ENCODE peak calls at places on chromosomes 11 and 22, in four cellular contexts. W is mammary epithelial cell, I is cardiac muscle cell, D is astrocyte of the cerebellum. N is an unnamed sample.

GRCh38 chr11:6248248-6248647 is 9.4 kb downstream of the CNGA4 start:
- DNase-seq in W (no peak), I (no peak), D (no peak), N (peak)

GRCh38 chr11:597166-597725 is 18.5 kb downstream of the IRF7 start:
- DNase-seq in W (no peak), I (no peak), D (no peak), N (no peak)

GRCh38 chr22:35308480-35308945 is 8.8 kb downstream of the TOM1 start:
- DNase-seq in W (no peak), I (no peak), D (no peak), N (no peak)

GRCh38 chr22:17035246-17035645 is 27.2 kb upstream of the GAB4 start:
- DNase-seq in W (peak), I (no peak), D (no peak), N (no peak)

GRCh38 chr22:20877715-20878114 is 18.9 kb downstream of the SNAP29 start:
- DNase-seq in W (no peak), I (no peak), D (no peak), N (no peak)

GRCh38 chr11:7278314-7278917 is 26.7 kb downstream of the SYT9 start:
- DNase-seq in W (peak), I (peak), D (peak), N (peak)

GRCh38 chr11:2139118-2139490 is at the start of gene IGF2:
- DNase-seq in W (no peak), I (peak), D (no peak), N (no peak)

GRCh38 chr11:111574373-111575230 is 27.6 kb upstream of the SIK2 start:
- DNase-seq in W (no peak), I (no peak), D (no peak), N (no peak)

GRCh38 chr11:118953265-118953664 is 2.8 kb upstream of the UPK2 start:
- DNase-seq in W (no peak), I (no peak), D (no peak), N (no peak)

GRCh38 chr11:45918331-45918941 is 759 bp upstream of the PEX16 start:
- DNase-seq in W (peak), I (peak), D (no peak), N (peak)

GRCh38 chr11:74086242-74086884 is 77.5 kb upstream of the UCP3 start:
- DNase-seq in W (no peak), I (no peak), D (no peak), N (no peak)

GRCh38 chr11:70498976-70499801 is 100.9 kb downstream of the CTTN start:
- DNase-seq in W (no peak), I (no peak), D (no peak), N (no peak)

GRCh38 chr22:36383110-36383581 is 4.6 kb downstream of the MYH9 start:
- DNase-seq in W (peak), I (no peak), D (peak), N (peak)

GRCh38 chr11:79100093-79100704 is 340.6 kb downstream of the TENM4 start:
- DNase-seq in W (peak), I (peak), D (no peak), N (peak)

GRCh38 chr11:14288189-14288935 is 70.6 kb downstream of the RRAS2 start:
- DNase-seq in W (no peak), I (no peak), D (peak), N (peak)

GRCh38 chr11:34208266-34209135 is 103.1 kb downstream of the NAT10 start:
- DNase-seq in W (peak), I (no peak), D (no peak), N (no peak)

GRCh38 chr22:29938285-29938693 is 55.3 kb downstream of the MTMR3 start:
- DNase-seq in W (no peak), I (no peak), D (no peak), N (no peak)

GRCh38 chr22:35883028-35883620 is 145.5 kb downstream of the RBFOX2 start:
- DNase-seq in W (peak), I (peak), D (peak), N (peak)

GRCh38 chr11:70471254-70471653 is 72.9 kb downstream of the CTTN start:
- DNase-seq in W (no peak), I (peak), D (no peak), N (no peak)

GRCh38 chr11:132632641-132633124 is 899.6 kb downstream of the OPCML start:
- DNase-seq in W (peak), I (no peak), D (peak), N (peak)

GRCh38 chr11:8080674-8081590 is at the start of gene TUB:
- DNase-seq in W (no peak), I (peak), D (no peak), N (peak)

GRCh38 chr11:124769804-124770774 is 8.0 kb upstream of the ESAM start:
- DNase-seq in W (no peak), I (no peak), D (no peak), N (peak)

GRCh38 chr11:118634435-118635236 is 27.2 kb downstream of the PHLDB1 start:
- DNase-seq in W (peak), I (peak), D (peak), N (peak)

GRCh38 chr11:57230797-57231538 is 6.1 kb downstream of the APLNR start:
- DNase-seq in W (no peak), I (peak), D (no peak), N (no peak)

GRCh38 chr11:20024172-20024935 is 135.9 kb downstream of the DBX1 start:
- DNase-seq in W (no peak), I (no peak), D (no peak), N (no peak)

GRCh38 chr22:45036154-45036553 is 26.3 kb upstream of the PHF21B start:
- DNase-seq in W (no peak), I (no peak), D (peak), N (peak)

GRCh38 chr11:1929621-1930447 is 10.3 kb downstream of the TNNT3 start:
- DNase-seq in W (no peak), I (no peak), D (no peak), N (no peak)

GRCh38 chr22:21446128-21446826 is 20.9 kb upstream of the TMEM191C start:
- DNase-seq in W (no peak), I (no peak), D (no peak), N (no peak)

GRCh38 chr22:36334081-36334831 is 53.5 kb downstream of the MYH9 start:
- DNase-seq in W (no peak), I (no peak), D (no peak), N (no peak)

GRCh38 chr22:33210129-33210784 is 152.1 kb upstream of the SYN3 start:
- DNase-seq in W (peak), I (peak), D (no peak), N (peak)

GRCh38 chr11:105825141-105825540 is 196.9 kb downstream of the MSANTD4 start:
- DNase-seq in W (no peak), I (no peak), D (no peak), N (no peak)

GRCh38 chr22:37931893-37932389 is 21.5 kb downstream of the C22orf23 start:
- DNase-seq in W (no peak), I (peak), D (no peak), N (no peak)

GRCh38 chr11:128621491-128622136 is 34.3 kb upstream of the ETS1 start:
- DNase-seq in W (peak), I (no peak), D (no peak), N (peak)

GRCh38 chr11:9826390-9826789 is 162.5 kb downstream of the SWAP70 start:
- DNase-seq in W (no peak), I (no peak), D (no peak), N (no peak)

GRCh38 chr11:9823439-9823838 is 159.6 kb downstream of the SWAP70 start:
- DNase-seq in W (no peak), I (peak), D (no peak), N (no peak)

GRCh38 chr11:9823887-9824385 is 160.1 kb downstream of the SWAP70 start:
- DNase-seq in W (peak), I (no peak), D (no peak), N (no peak)

GRCh38 chr11:9825895-9826294 is 162.0 kb downstream of the SWAP70 start:
- DNase-seq in W (no peak), I (no peak), D (no peak), N (no peak)

GRCh38 chr11:9825315-9825714 is 161.4 kb downstream of the SWAP70 start:
- DNase-seq in W (peak), I (no peak), D (no peak), N (peak)
- TF ChIP-seq CTCF in W (peak), I (no peak), D (no peak), N (peak)

DNA sequence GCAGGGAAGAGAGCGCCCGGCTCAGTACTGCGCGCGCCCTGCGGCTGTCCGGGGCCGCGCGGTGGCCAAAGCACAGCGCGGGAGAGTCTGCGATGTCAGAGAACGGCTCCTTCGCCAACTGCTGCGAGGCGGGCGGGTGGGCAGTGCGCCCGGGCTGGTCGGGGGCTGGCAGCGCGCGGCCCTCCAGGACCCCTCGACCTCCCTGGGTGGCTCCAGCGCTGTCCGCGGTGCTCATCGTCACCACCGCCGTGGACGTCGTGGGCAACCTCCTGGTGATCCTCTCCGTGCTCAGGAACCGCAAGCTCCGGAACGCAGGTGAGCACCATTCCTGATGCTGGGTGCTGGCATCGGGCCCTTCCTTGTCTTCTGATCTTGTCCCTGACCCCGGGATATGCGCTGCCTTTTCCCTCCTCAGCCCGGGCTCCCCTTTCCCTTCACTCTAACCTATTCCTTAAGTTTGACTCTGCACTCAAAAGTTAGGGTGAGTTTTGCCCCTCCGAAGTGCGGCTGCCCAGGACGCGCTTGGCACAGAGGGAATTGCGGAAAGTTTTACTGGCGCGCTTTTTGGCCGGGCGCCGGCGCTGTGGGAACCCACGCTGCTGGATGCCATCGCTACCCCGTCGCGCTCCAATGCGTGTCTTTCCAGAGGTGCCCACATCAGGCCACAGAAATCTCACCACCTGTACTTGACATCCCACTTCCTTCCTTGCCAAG is at the start of gene MTNR1B:
- DNase-seq in W (no peak), I (peak), D (no peak), N (no peak)
- H3K4me3 ChIP-seq in W (peak), I (peak), D (peak), N (no peak)

GRCh38 chr11:17015639-17016125 is 1.5 kb upstream of the PLEKHA7 start:
- DNase-seq in W (no peak), I (no peak), D (no peak), N (peak)

GRCh38 chr11:17012712-17013547 is 1.3 kb downstream of the PLEKHA7 start:
- DNase-seq in W (peak), I (peak), D (peak), N (no peak)

GRCh38 chr11:17014321-17014773 is at the start of gene PLEKHA7:
- DNase-seq in W (no peak), I (peak), D (no peak), N (no peak)

GRCh38 chr11:17013548-17014320 is 480 bp downstream of the PLEKHA7 start:
- DNase-seq in W (no peak), I (peak), D (no peak), N (no peak)

GRCh38 chr11:17014774-17015638 is 792 bp upstream of the PLEKHA7 start:
- DNase-seq in W (no peak), I (peak), D (no peak), N (no peak)
- TF ChIP-seq CTCF in W (no peak), I (peak), D (peak), N (peak)

DNA sequence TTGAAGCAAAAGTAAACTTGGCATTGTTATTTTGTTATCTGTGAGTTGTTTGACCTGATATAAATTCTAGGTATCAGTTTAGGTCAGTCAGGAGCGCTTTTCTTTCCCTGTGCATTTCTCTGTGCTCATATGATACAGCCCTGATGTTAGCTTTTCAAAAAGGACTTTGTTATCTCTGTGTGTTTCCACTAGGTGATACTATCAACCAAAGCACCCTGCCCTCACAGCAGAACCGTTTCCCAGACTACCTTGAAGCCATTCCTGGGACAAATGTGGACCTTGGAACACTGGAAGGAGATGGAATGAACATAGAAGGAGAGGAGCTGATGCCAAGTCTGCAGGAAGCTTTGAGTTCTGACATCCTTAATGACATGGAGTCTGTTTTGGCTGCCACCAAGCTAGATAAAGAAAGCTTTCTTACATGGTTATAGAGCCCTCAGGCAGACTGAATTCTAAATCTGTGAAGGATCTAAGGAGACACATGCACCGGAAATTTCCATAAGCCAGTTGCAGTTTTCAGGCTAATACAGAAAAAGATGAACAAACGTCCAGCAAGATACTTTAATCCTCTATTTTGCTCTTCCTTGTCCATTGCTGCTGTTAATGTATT is 87.7 kb upstream of the BIRC3 start:
- DNase-seq in W (no peak), I (no peak), D (no peak), N (no peak)
- H3K4me3 ChIP-seq in W (no peak), I (no peak), D (no peak), N (no peak)

DNA sequence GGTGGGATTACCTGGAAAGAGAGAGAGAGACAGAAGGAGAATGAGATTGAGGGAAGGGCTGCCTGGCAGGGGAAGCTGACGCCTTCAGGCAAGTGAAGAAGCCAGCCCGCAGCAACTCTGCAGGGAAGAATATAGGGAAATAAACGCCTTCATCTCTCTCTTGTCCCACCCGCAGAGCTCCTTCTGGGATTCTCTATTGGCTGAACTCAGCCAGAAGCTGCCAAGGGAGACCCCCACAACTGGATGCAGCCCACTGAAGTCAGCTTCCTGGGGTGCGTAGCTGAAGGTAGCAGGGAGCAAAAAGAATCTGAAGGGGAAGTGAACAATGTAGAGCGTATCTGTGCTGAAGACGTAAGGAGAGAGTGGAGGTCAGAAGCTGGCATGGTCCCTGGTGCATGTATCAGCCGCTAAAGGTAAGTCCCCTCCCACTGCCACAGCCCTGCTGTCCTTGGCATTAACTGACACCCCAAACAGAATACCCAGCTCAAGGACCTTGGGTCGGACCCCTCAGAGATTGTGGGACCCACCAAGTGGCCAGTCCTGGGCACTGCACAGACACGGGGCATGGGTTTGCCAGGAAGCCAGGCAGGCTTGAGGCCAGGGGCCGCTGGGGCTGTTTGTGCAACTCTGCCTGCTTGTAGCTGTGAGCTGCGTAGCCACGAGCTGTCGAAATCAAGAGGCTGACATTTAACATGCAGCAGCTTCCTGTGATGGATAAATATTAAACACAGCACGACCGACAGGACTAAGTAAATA is 469.9 kb downstream of the MN1 start:
- DNase-seq in W (no peak), I (peak), D (no peak), N (peak)
- TF ChIP-seq CTCF in W (peak), I (peak), D (peak), N (peak)

DNA sequence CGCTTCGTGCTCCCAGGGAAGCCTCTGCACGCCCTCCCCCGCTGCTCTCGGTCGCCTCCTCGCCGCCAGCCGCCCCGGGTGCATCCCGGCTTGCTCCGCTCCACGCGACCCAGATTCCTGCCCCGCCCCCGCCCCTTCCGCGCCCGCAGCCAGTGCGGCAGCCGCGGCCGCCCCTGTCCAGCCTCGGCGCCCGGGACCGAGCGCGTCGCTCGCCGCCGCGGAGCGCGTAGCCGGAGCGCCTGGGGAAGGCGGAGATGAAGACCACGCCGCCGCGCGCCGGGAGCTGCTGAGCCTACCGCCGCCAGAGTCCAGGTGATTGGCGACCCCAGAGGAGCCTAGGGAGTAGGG is at the start of gene ELMOD1:
- DNase-seq in W (peak), I (peak), D (no peak), N (peak)
- H3K4me3 ChIP-seq in W (peak), I (peak), D (peak), N (peak)

DNA sequence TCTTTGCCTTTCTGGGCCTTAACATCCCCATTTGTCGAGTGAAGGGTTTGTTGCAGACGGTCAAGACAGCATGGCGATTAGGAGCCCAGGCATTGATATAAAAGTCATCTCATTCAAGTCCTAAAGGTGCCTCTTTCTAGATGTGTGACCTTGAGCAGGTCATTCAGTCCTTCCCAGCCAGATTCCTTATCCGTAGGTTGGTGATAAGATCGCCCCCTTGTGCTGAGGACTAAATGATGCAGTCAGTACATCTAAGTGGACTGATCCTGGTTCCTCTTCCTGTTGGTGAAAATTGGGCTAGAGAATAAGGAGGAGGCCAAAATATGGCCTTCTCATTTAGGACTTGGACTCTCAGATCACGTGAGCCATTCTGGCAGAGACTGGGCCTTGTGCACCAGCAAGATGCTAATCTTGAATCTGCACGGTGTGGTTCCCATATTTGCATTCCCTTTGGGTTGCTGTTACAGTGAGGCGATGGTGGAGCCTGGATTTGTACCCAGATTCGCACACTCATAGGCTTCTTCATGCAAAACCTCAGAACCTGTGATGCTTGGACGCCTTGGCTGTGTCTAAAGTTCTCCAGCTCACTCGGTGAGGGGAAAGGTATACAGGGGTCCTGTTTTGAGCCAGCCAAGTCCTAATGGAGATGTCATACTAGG is 156.8 kb downstream of the MYO18B start:
- DNase-seq in W (no peak), I (peak), D (no peak), N (no peak)
- TF ChIP-seq CTCF in W (peak), I (no peak), D (no peak), N (no peak)

N was measured in AG10803.